ENCODE peak calls at places on chromosomes 7 and 10, in ten cellular contexts. F, G, Z, W, P, B, D, L, A and M are unnamed samples.
A peak's percentile ranks its signal among the peaks of the same experiment; 100 is the strongest.

GRCh38 chr10:97494863-97495506 is 3.2 kb downstream of the MMS19 start:
- DNase-seq in F (no peak), D (peak; percentile 38), G (peak; percentile 14), A (no peak), L (no peak), B (no peak), Z (no peak), P (no peak), W (peak; percentile 49), M (no peak)

GRCh38 chr10:125964558-125964957 is 68.2 kb downstream of the FANK1 start:
- DNase-seq in G (no peak), F (no peak), B (no peak), Z (no peak), W (no peak), A (no peak), D (no peak), P (no peak), L (no peak), M (no peak)

GRCh38 chr7:51577390-51577789 is 260.8 kb upstream of the COBL start:
- DNase-seq in P (no peak), B (no peak), Z (no peak), A (no peak), F (no peak), W (no peak), L (no peak), G (no peak), D (no peak), M (no peak)

GRCh38 chr7:17369686-17370426 is 71.4 kb downstream of the AHR start:
- DNase-seq in B (peak; percentile 74), L (no peak), Z (no peak), A (no peak), F (no peak), P (no peak), W (peak; percentile 97), G (no peak), D (peak; percentile 95), M (no peak)

GRCh38 chr7:20330176-20330796 is 414 bp upstream of the ITGB8 start:
- DNase-seq in B (peak; percentile 82), A (peak; percentile 93), P (peak; percentile 88), W (peak; percentile 94), L (no peak), Z (peak; percentile 24), D (peak; percentile 99), G (peak; percentile 16), F (peak; percentile 87), M (peak; percentile 81)

GRCh38 chr10:11446133-11446532 is 165.3 kb downstream of the USP6NL start:
- DNase-seq in L (no peak), Z (no peak), G (no peak), W (no peak), D (no peak), F (no peak), A (no peak), B (no peak), P (no peak), M (no peak)

GRCh38 chr7:158037211-158037610 is 550.4 kb downstream of the PTPRN2 start:
- DNase-seq in G (no peak), F (no peak), D (no peak), P (no peak), B (no peak), W (no peak), Z (no peak), A (no peak), L (no peak), M (no peak)

GRCh38 chr7:47557317-47557985 is 24.5 kb downstream of the TNS3 start:
- DNase-seq in Z (no peak), D (peak; percentile 86), L (no peak), P (no peak), F (no peak), G (no peak), A (no peak), W (peak; percentile 57), B (peak; percentile 58), M (no peak)

GRCh38 chr10:42594246-42594650 is 44.1 kb downstream of the ZNF33B start:
- DNase-seq in W (peak; percentile 92), P (peak; percentile 19), Z (no peak), F (no peak), B (no peak), D (peak; percentile 13), L (no peak), G (no peak), A (no peak), M (no peak)

GRCh38 chr10:51718804-51719291 is 19.5 kb upstream of the CSTF2T start:
- DNase-seq in Z (no peak), B (no peak), F (no peak), D (peak; percentile 70), G (no peak), L (no peak), A (no peak), P (no peak), W (peak; percentile 92), M (no peak)

GRCh38 chr7:2698581-2699288 is 10.7 kb downstream of the AMZ1 start:
- DNase-seq in W (no peak), L (peak; percentile 73), D (no peak), Z (no peak), P (no peak), F (no peak), B (no peak), G (peak; percentile 86), A (peak; percentile 94), M (no peak)

GRCh38 chr10:122363311-122363710 is 11.2 kb upstream of the PLEKHA1 start:
- DNase-seq in B (no peak), W (no peak), D (no peak), L (no peak), Z (no peak), F (no peak), G (no peak), P (no peak), A (no peak), M (no peak)

GRCh38 chr7:4733936-4734528 is 41.4 kb upstream of the AP5Z1 start:
- DNase-seq in A (peak; percentile 61), W (no peak), F (no peak), G (peak; percentile 52), B (no peak), D (no peak), P (no peak), Z (no peak), L (no peak), M (no peak)

GRCh38 chr7:81308643-81309354 is 389.9 kb upstream of the SEMA3C start:
- DNase-seq in G (no peak), F (no peak), A (no peak), L (no peak), P (no peak), D (peak; percentile 56), B (no peak), Z (peak; percentile 49), W (peak; percentile 31), M (no peak)